ENCODE peak calls at places on chromosome 1, in four cellular contexts. G, Y, P and X are unnamed samples.

GRCh38 chr1:200880212-200880611 is 7.4 kb downstream of the GPR25 start:
- DNase-seq in P (no peak), G (no peak), Y (no peak), X (no peak)

GRCh38 chr1:229848762-229849677 is 218.0 kb upstream of the GALNT2 start:
- DNase-seq in Y (no peak), P (no peak), G (peak), X (no peak)

GRCh38 chr1:8358897-8359616 is 41.1 kb downstream of the SLC45A1 start:
- DNase-seq in P (no peak), G (no peak), Y (no peak), X (no peak)

GRCh38 chr1:162690672-162691434 is 58.6 kb downstream of the DDR2 start:
- DNase-seq in P (peak), G (peak), Y (no peak), X (no peak)

GRCh38 chr1:115411388-115412063 is 73.5 kb upstream of the NGF start:
- DNase-seq in P (no peak), Y (no peak), G (no peak), X (no peak)

GRCh38 chr1:15168479-15168878 is 14.9 kb downstream of the TMEM51 start:
- DNase-seq in Y (no peak), P (no peak), G (no peak), X (no peak)

GRCh38 chr1:107664882-107665871 is 299.8 kb downstream of the VAV3 start:
- DNase-seq in P (no peak), G (no peak), Y (no peak), X (no peak)

GRCh38 chr1:112011231-112011630 is 21.8 kb upstream of the KCND3 start:
- DNase-seq in Y (no peak), P (no peak), G (peak), X (no peak)

GRCh38 chr1:207024202-207025143 is 8.1 kb downstream of the C1orf116 start:
- DNase-seq in G (no peak), Y (no peak), P (no peak), X (no peak)

GRCh38 chr1:29379438-29380073 is 143.2 kb downstream of the PTPRU start:
- DNase-seq in P (no peak), Y (no peak), G (no peak), X (no peak)

GRCh38 chr1:235503333-235504121 is 725 bp downstream of the B3GALNT2 start:
- DNase-seq in Y (no peak), G (no peak), P (peak), X (peak)

GRCh38 chr1:228289996-228290881 is 82.4 kb downstream of the OBSCN start:
- DNase-seq in G (no peak), Y (no peak), P (peak), X (peak)

GRCh38 chr1:112524251-112524650 is 15.5 kb downstream of the WNT2B start:
- DNase-seq in G (no peak), Y (no peak), P (no peak), X (peak)